ENCODE peak calls at places on chromosome 1, in five cellular contexts. F is IMR-90, L is fibroblast of the aortic adventitia, E is breast epithelium, H is kidney epithelial cell. U is an unnamed sample.

GRCh38 chr1:234478481-234479309 is at the start of gene TARBP1:
- DNase-seq in H (no peak), E (peak), L (peak), F (peak), U (peak)

GRCh38 chr1:103514920-103515503 is 10.5 kb upstream of the RNPC3 start:
- DNase-seq in L (peak), E (no peak), H (no peak), F (peak), U (peak)

GRCh38 chr1:167669209-167670139 is 39.4 kb downstream of the RCSD1 start:
- DNase-seq in F (no peak), H (no peak), L (no peak), E (no peak), U (peak)

GRCh38 chr1:180888870-180889269 is 23.8 kb upstream of the KIAA1614 start:
- DNase-seq in H (no peak), L (no peak), F (no peak), E (no peak), U (no peak)

GRCh38 chr1:163203561-163203960 is 845 bp upstream of the RGS5 start:
- DNase-seq in F (peak), H (no peak), E (no peak), L (no peak), U (peak)

GRCh38 chr1:183569141-183569540 is 21.1 kb downstream of the NCF2 start:
- DNase-seq in L (no peak), E (no peak), F (peak), H (peak), U (peak)

GRCh38 chr1:55402117-55402516 is 187.0 kb upstream of the USP24 start:
- DNase-seq in L (peak), F (peak), E (no peak), H (peak), U (peak)

GRCh38 chr1:24180676-24181075 is 6.4 kb downstream of the IFNLR1 start:
- DNase-seq in F (no peak), E (no peak), L (no peak), H (no peak), U (no peak)

GRCh38 chr1:221240652-221241051 is 361.4 kb downstream of the HLX start:
- DNase-seq in F (no peak), E (no peak), H (no peak), L (no peak), U (no peak)

GRCh38 chr1:63593887-63594617 is 841 bp downstream of the PGM1 start:
- DNase-seq in H (peak), E (peak), F (peak), L (peak), U (peak)

GRCh38 chr1:53739109-53739681 is at the start of gene GLIS1:
- DNase-seq in F (peak), E (no peak), L (peak), H (no peak), U (peak)

GRCh38 chr1:7042322-7043231 is 257.3 kb downstream of the CAMTA1 start:
- DNase-seq in E (no peak), L (peak), F (peak), H (no peak), U (peak)

GRCh38 chr1:47901001-47901575 is 96.1 kb downstream of the TRABD2B start:
- DNase-seq in L (no peak), H (no peak), E (no peak), F (no peak), U (no peak)

GRCh38 chr1:237861944-237862343 is 28.8 kb downstream of the ZP4 start:
- DNase-seq in L (no peak), E (no peak), F (no peak), H (no peak), U (no peak)

GRCh38 chr1:59292557-59292956 is 4.3 kb upstream of the FGGY start:
- DNase-seq in H (no peak), E (no peak), L (peak), F (peak), U (peak)

GRCh38 chr1:59291566-59291965 is 5.3 kb upstream of the FGGY start:
- DNase-seq in H (no peak), E (no peak), F (no peak), L (no peak), U (no peak)

GRCh38 chr1:59289570-59289969 is 7.3 kb upstream of the FGGY start:
- DNase-seq in E (no peak), L (no peak), F (no peak), H (no peak), U (no peak)

GRCh38 chr1:59288046-59288445 is 8.8 kb upstream of the FGGY start:
- DNase-seq in E (no peak), F (no peak), H (no peak), L (no peak), U (no peak)

GRCh38 chr1:59290173-59290954 is 6.5 kb upstream of the FGGY start:
- DNase-seq in F (peak), E (no peak), L (peak), H (no peak), U (peak)
- TF ChIP-seq CTCF in F (peak), E (no peak), L (peak), H (peak), U (peak)

GRCh38 chr1:85496881-85497582 is 32.1 kb upstream of the DDAH1 start:
- DNase-seq in F (peak), E (no peak), L (no peak), H (no peak), U (no peak)

GRCh38 chr1:85490270-85490669 is 25.3 kb upstream of the DDAH1 start:
- DNase-seq in L (no peak), E (no peak), H (no peak), F (no peak), U (no peak)

GRCh38 chr1:85495556-85495955 is 30.6 kb upstream of the DDAH1 start:
- DNase-seq in L (peak), E (peak), H (peak), F (peak), U (peak)

GRCh38 chr1:85494074-85494956 is 29.4 kb upstream of the DDAH1 start:
- DNase-seq in L (no peak), F (no peak), E (no peak), H (no peak), U (no peak)

GRCh38 chr1:85494957-85495266 is 30.0 kb upstream of the DDAH1 start:
- DNase-seq in F (peak), L (peak), H (no peak), E (no peak), U (peak)
- TF ChIP-seq CTCF in F (peak), L (peak), H (peak), E (no peak), U (peak)

DNA sequence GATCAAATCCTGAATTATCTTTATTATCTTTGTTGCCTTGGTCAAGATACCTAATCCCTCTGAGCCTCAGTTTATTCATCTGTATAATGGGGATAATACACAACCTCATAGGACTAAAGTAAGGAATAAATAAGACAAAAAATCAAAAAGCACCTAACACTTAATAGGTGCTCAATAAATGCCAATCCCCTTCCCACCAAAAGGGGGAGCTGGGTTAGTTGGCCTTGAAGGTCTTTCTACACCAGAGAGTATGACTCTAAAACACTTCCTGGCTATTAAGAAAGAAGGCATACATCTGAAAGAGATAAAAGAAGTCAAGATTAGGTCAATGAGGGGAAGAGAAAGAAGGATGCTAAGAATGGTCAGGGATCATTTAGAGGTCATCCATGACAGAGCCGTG is 11.1 kb downstream of the VSIG8 start:
- DNase-seq in H (no peak), F (no peak), E (no peak), L (no peak), U (no peak)
- TF ChIP-seq CTCF in H (no peak), F (peak), E (no peak), L (no peak), U (no peak)

GRCh38 chr1:119420638-119421037 is 5.7 kb downstream of the HSD3B2 start:
- DNase-seq in H (no peak), L (no peak), F (no peak), E (no peak), U (no peak)
- TF ChIP-seq CTCF in H (no peak), L (no peak), F (no peak), E (no peak), U (no peak)

GRCh38 chr1:97014426-97014825 is 292.8 kb downstream of the PTBP2 start:
- DNase-seq in E (no peak), L (no peak), H (no peak), F (no peak), U (no peak)

GRCh38 chr1:97013904-97014303 is 292.3 kb downstream of the PTBP2 start:
- DNase-seq in F (peak), H (no peak), E (no peak), L (peak), U (no peak)

GRCh38 chr1:97017895-97018294 is 296.3 kb downstream of the PTBP2 start:
- DNase-seq in H (no peak), E (no peak), F (no peak), L (no peak), U (peak)
- TF ChIP-seq CTCF in H (no peak), E (no peak), F (no peak), L (no peak), U (peak)

DNA sequence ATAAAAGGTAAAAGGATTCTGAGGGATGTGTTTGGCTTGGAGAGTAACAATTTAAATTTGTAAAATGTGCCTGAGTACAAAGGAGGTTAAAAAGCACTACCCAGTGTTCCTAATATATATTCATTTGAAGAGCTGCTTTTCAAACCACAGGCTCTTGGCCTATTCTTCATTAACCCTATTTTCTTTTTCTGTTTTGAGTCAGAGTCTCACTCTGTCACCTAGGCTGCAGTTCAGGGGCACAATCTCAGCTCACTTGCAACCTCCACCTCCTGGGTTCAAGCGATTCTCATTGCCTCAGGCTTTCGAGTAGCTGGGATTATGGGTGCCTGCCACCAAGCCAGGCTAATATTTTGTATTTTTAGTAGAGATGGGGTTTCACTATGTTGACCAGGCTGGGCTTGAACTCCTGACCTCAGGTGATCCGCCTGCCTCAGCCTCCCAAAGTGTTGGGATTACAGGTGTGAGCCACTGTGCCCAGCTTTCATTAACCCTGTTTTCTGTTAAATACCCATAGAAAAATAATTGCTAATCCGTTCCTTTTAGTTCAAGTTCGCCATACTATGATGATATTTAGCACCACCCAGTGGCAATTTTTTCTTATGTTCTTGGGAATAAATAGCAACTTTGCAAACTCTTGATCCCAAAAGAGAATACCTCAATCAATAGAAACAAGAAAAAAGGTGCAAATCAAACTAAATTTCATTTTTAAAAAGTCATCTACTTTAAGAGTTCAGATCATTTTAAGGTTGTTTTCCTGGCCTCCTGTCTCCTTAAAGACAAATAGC is 30.5 kb downstream of the ZBTB8OS start:
- DNase-seq in E (no peak), L (peak), F (peak), H (no peak), U (peak)
- TF ChIP-seq CTCF in E (no peak), L (peak), F (peak), H (no peak), U (no peak)

GRCh38 chr1:29425656-29426055 is 189.3 kb downstream of the PTPRU start:
- DNase-seq in E (no peak), F (no peak), L (no peak), H (no peak), U (no peak)
- TF ChIP-seq CTCF in E (no peak), F (no peak), L (no peak), H (no peak), U (no peak)

U was measured in epithelial cell of esophagus.